ENCODE peak calls at places on chromosomes 12 and 14, in four cellular contexts. G is tibial artery, L is T-helper 9 cell, N is stomach. O is an unnamed sample.

GRCh38 chr12:43206396-43206795 is 345.6 kb downstream of the ADAMTS20 start:
- DNase-seq in G (no peak), L (no peak), N (no peak), O (no peak)

GRCh38 chr12:87704374-87704773 is 324.8 kb downstream of the C12orf50 start:
- DNase-seq in G (no peak), L (no peak), N (no peak), O (no peak)

GRCh38 chr14:91138511-91139359 is 24.9 kb downstream of the DGLUCY start:
- DNase-seq in G (no peak), L (peak; percentile 18), N (no peak), O (peak; percentile 43)

GRCh38 chr12:117857632-117858274 is 111.0 kb downstream of the KSR2 start:
- DNase-seq in G (no peak), L (peak; percentile 19), N (peak; percentile 49), O (peak; percentile 14)

GRCh38 chr12:118694128-118694775 is 287.1 kb upstream of the SRRM4 start:
- DNase-seq in G (no peak), L (no peak), N (no peak), O (no peak)

GRCh38 chr14:55731881-55732498 is 152.0 kb downstream of the KTN1 start:
- DNase-seq in G (no peak), L (peak; percentile 39), N (peak; percentile 62), O (peak; percentile 55)

GRCh38 chr14:106318700-106319099 is 792.3 kb downstream of the TMEM121 start:
- DNase-seq in G (no peak), L (peak; percentile 33), N (no peak), O (peak; percentile 15)

GRCh38 chr12:64103821-64104220 is 118.3 kb downstream of the KICS2 start:
- DNase-seq in G (no peak), L (no peak), N (no peak), O (no peak)

GRCh38 chr12:46110928-46111699 is 120.7 kb upstream of the SCAF11 start:
- DNase-seq in G (no peak), L (no peak), N (no peak), O (no peak)

GRCh38 chr12:77325505-77325904 is 260.1 kb upstream of the E2F7 start:
- DNase-seq in G (no peak), L (no peak), N (no peak), O (no peak)

GRCh38 chr14:102234331-102235264 is 70.4 kb downstream of the MOK start:
- DNase-seq in G (no peak), L (no peak), N (no peak), O (no peak)

GRCh38 chr14:70002589-70003240 is 123.5 kb downstream of the SMOC1 start:
- DNase-seq in G (no peak), L (no peak), N (no peak), O (no peak)

GRCh38 chr12:57467915-57468314 is 8.3 kb downstream of the GLI1 start:
- DNase-seq in G (no peak), L (no peak), N (no peak), O (no peak)

GRCh38 chr12:19026637-19027508 is 102.7 kb upstream of the PLEKHA5 start:
- DNase-seq in G (no peak), L (no peak), N (no peak), O (no peak)

GRCh38 chr14:84225243-84225642 is 1304.7 kb upstream of the FLRT2 start:
- DNase-seq in G (no peak), L (no peak), N (no peak), O (no peak)

GRCh38 chr12:39905152-39905551 is 200.7 kb downstream of the SLC2A13 start:
- DNase-seq in G (peak; percentile 65), L (no peak), N (no peak), O (no peak)